ENCODE peak calls at places on chromosomes 6 and 20, in six cellular contexts. T, Y, J, E, K and F are unnamed samples.

GRCh38 chr6:79377830-79378460 is 143.5 kb upstream of the HMGN3 start:
- DNase-seq in T (no peak), K (no peak), Y (no peak), J (no peak), E (no peak), F (no peak)

GRCh38 chr6:111580401-111580800 is 25.3 kb downstream of the TRAF3IP2 start:
- DNase-seq in K (no peak), E (no peak), T (no peak), J (no peak), Y (no peak), F (no peak)

GRCh38 chr6:128601060-128601459 is 80.7 kb upstream of the PTPRK start:
- DNase-seq in J (no peak), K (no peak), E (no peak), T (peak; percentile 74), Y (no peak), F (no peak)

GRCh38 chr6:68054776-68055175 is 580.3 kb upstream of the ADGRB3 start:
- DNase-seq in K (no peak), E (no peak), J (no peak), Y (no peak), T (no peak), F (no peak)

GRCh38 chr6:108492131-108492766 is 68.5 kb upstream of the FOXO3 start:
- DNase-seq in T (peak; percentile 43), E (peak; percentile 7), J (no peak), Y (peak; percentile 8), K (peak; percentile 61), F (no peak)

GRCh38 chr6:154590770-154591169 is 80.3 kb upstream of the CNKSR3 start:
- DNase-seq in Y (peak; percentile 97), T (peak; percentile 99), K (peak; percentile 99), J (no peak), E (no peak), F (no peak)

GRCh38 chr6:44297063-44298038 is 15.8 kb downstream of the AARS2 start:
- DNase-seq in Y (no peak), T (peak; percentile 43), K (peak; percentile 34), E (peak; percentile 38), J (peak; percentile 53), F (peak; percentile 44)

GRCh38 chr6:170038251-170038650 is 252.6 kb downstream of the DLL1 start:
- DNase-seq in K (no peak), Y (no peak), J (no peak), T (no peak), E (no peak), F (no peak)

GRCh38 chr6:114342086-114342825 is 567 bp downstream of the HS3ST5 start:
- DNase-seq in E (peak; percentile 29), T (peak; percentile 13), Y (no peak), K (peak; percentile 52), J (peak; percentile 2), F (no peak)

GRCh38 chr20:59495894-59496510 is 108.3 kb upstream of the PHACTR3 start:
- DNase-seq in Y (peak; percentile 75), E (peak; percentile 78), T (peak; percentile 58), K (peak; percentile 80), J (peak; percentile 68), F (peak; percentile 64)